ENCODE peak calls at places on chromosome 19, in four cellular contexts. C is WTC11, U is left lung, Z is lung. Y is an unnamed sample.

GRCh38 chr19:46952874-46953273 is 66.8 kb upstream of the NPAS1 start:
- DNase-seq in Z (no peak), U (no peak), C (no peak), Y (no peak)

GRCh38 chr19:36214388-36215275 is at the start of the genes ZNF146 and ZNF565:
- DNase-seq in U (peak; percentile 99), C (peak; percentile 98), Z (peak; percentile 98), Y (peak; percentile 90)

GRCh38 chr19:46413262-46414031 is at the start of gene CCDC8:
- DNase-seq in C (peak; percentile 94), Z (peak; percentile 77), U (peak; percentile 86), Y (no peak)

GRCh38 chr19:35995655-35995993 is 636 bp downstream of the SDHAF1 start:
- DNase-seq in U (no peak), Z (peak; percentile 54), C (peak; percentile 76), Y (peak; percentile 34)

GRCh38 chr19:27774337-27774736 is 1438.6 kb downstream of the UQCRFS1 start:
- DNase-seq in Z (no peak), C (peak; percentile 29), U (no peak), Y (no peak)

GRCh38 chr19:1234041-1234669 is 3.6 kb downstream of the CBARP start:
- DNase-seq in U (no peak), Z (no peak), C (no peak), Y (no peak)

GRCh38 chr19:16587031-16588023 is 15.1 kb upstream of the SLC35E1 start:
- DNase-seq in Z (peak; percentile 44), C (no peak), U (peak; percentile 75), Y (peak; percentile 53)

GRCh38 chr19:3270908-3271307 is 46.4 kb downstream of the CELF5 start:
- DNase-seq in U (no peak), Z (no peak), C (peak; percentile 66), Y (no peak)

GRCh38 chr19:3642987-3643386 is 16.4 kb upstream of the CACTIN start:
- DNase-seq in U (no peak), C (peak; percentile 79), Z (no peak), Y (no peak)

GRCh38 chr19:58480831-58481230 is 4.7 kb downstream of the ZNF446 start:
- DNase-seq in U (no peak), Z (no peak), C (no peak), Y (no peak)

GRCh38 chr19:18500820-18501219 is 21.1 kb downstream of the ELL start:
- DNase-seq in C (no peak), Z (no peak), U (no peak), Y (no peak)

GRCh38 chr19:21260164-21260847 is 68.9 kb downstream of the ZNF708 start:
- DNase-seq in U (no peak), Z (no peak), C (no peak), Y (no peak)

GRCh38 chr19:7670150-7670784 is 1.4 kb downstream of the RETN start:
- DNase-seq in Z (no peak), C (peak; percentile 49), U (peak; percentile 67), Y (no peak)

DNA sequence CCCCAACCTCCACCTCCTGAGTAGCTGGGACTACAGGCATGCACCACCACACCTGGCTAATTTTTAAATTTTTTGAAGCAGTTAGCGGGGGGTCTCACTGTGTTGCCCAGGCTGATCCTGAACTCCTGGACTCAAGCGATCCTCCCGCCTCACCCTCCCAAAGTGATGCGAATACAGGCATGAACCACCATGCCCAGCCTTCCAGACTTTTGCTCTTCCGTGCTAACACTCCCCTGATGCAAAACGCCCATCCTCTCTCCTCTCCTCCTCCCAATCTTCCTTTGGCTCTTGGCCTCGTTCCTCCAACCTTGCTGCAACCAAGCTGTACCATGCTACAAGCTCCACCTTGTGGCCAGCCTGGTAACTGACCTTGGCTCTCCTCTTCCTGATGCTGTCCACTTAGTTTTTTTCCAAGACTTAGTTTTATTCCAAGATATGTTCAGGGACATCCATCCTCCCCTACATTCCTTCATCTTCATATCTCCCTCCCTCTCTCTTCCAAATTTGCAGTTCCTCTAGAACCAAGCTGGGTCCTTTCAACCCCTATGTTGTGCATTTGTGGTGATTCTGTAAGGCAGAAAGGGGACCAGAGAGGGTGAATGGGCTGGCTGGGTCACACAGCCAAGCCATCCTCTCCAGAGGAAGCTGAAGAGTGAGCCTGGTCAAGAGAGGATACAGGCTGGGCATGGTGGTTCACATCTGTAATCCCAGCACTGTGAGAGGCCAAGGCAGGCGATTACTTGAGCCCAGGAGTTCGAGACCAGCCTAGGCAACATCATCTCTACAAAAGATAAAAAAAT is 32.8 kb downstream of the TINCR start:
- DNase-seq in C (peak; percentile 74), Z (no peak), U (no peak), Y (no peak)
- TF ChIP-seq CTCF in C (peak; percentile 62), Z (no peak), U (no peak), Y (peak; percentile 21)

DNA sequence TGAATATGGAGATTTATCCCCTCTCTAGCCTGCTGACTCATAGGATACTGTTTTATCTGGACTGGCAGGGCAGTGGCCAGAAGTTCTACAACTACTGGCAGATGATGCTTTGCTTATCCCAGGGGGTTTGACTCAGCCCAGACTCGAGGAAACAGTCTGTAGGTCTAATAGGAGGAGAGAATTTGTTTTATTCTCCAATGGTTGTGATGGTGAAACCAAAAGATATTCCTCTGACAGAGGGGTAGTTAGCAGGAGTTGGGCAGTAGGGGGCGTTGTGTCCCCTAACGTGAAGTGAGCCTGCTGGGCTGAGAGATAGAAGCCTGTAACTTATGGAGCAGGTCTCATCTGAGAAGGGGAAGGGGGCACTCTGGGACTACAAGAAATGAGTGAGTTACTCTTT is 74.9 kb downstream of the WTIP start:
- DNase-seq in U (no peak), Z (no peak), C (peak; percentile 77), Y (no peak)
- TF ChIP-seq CTCF in U (peak; percentile 19), Z (no peak), C (peak; percentile 55), Y (peak; percentile 23)

GRCh38 chr19:45168767-45169351 is 8.1 kb upstream of the NKPD1 start:
- DNase-seq in Z (no peak), U (no peak), C (no peak), Y (no peak)
- TF ChIP-seq CTCF in Z (no peak), U (no peak), C (no peak), Y (no peak)

GRCh38 chr19:42942187-42942789 is 5.3 kb upstream of the PSG7 start:
- DNase-seq in U (no peak), C (peak; percentile 55), Z (no peak), Y (no peak)
- TF ChIP-seq CTCF in U (peak; percentile 20), C (peak; percentile 37), Z (no peak), Y (no peak)

GRCh38 chr19:32324631-32325215 is 20.7 kb upstream of the ZNF507 start:
- DNase-seq in U (no peak), Z (no peak), C (no peak), Y (no peak)
- TF ChIP-seq CTCF in U (no peak), Z (no peak), C (no peak), Y (no peak)

GRCh38 chr19:13100871-13101589 is 1.6 kb downstream of the LYL1 start:
- DNase-seq in Z (no peak), U (no peak), C (peak; percentile 60), Y (no peak)
- TF ChIP-seq CTCF in Z (peak; percentile 24), U (no peak), C (no peak), Y (no peak)

DNA sequence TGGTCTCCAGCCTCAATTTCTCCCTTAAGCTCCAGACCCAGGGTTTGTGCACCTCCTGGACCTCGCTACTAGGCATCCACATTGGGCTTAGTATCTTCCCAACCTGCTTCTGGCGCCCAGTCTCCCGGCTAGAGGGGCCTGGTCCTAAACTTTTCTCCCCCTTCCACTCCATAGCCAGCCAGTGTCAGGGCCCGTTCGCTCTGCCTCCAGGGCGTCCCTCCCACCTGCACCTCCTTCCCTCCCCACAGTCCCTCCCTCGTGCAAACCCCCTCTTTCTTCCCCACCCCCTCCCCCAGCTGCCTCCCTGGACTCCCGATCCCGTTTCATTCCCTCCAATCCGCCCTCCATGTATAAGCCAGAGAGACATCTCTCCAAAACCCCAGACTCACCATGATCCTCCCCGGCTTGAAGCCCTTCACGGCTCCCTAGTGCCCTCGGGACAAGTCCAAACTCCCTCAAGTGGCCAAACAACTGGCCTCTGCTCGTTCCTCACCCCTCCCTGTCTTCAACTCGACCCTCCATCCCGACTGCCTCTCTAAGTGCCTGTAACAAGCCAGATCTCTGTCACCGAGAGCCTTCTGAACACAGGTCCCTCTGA is 1.0 kb upstream of the SAMD4B start:
- DNase-seq in Z (peak; percentile 39), U (peak; percentile 51), C (peak; percentile 29), Y (no peak)
- TF ChIP-seq CTCF in Z (no peak), U (no peak), C (no peak), Y (no peak)

GRCh38 chr19:40445006-40445312 is 824 bp upstream of the SERTAD3 start:
- DNase-seq in U (no peak), Z (no peak), C (no peak), Y (no peak)
- TF ChIP-seq CTCF in U (no peak), Z (no peak), C (no peak), Y (no peak)

GRCh38 chr19:55166530-55167268 is at the start of gene DNAAF3:
- DNase-seq in U (peak; percentile 92), Z (peak; percentile 94), C (peak; percentile 98), Y (peak; percentile 45)

GRCh38 chr19:55161571-55162322 is 4.2 kb upstream of the TNNI3 start:
- DNase-seq in C (peak; percentile 49), U (no peak), Z (no peak), Y (no peak)

GRCh38 chr19:55160986-55161365 is 3.4 kb upstream of the TNNI3 start:
- DNase-seq in Z (no peak), U (no peak), C (no peak), Y (no peak)

GRCh38 chr19:55169136-55169535 is 2.7 kb upstream of the DNAAF3 start:
- DNase-seq in U (no peak), C (no peak), Z (no peak), Y (no peak)

GRCh38 chr19:55165952-55166529 is 372 bp downstream of the DNAAF3 start:
- DNase-seq in C (peak; percentile 93), U (no peak), Z (peak; percentile 72), Y (no peak)
- TF ChIP-seq CTCF in C (peak; percentile 22), U (no peak), Z (no peak), Y (no peak)

GRCh38 chr19:14467816-14468215 is 7.3 kb downstream of the PTGER1 start:
- DNase-seq in Z (no peak), C (no peak), U (no peak), Y (no peak)
- TF ChIP-seq CTCF in Z (no peak), C (no peak), U (no peak), Y (no peak)